ENCODE peak calls at places on chromosome 6, in seven cellular contexts. One of them, this sample, is unnamed.

GRCh38 chr6:69974193-69974592 is 107.8 kb downstream of the COL19A1 start:
- DNase-seq in left lung: no peak
- DNase-seq in astrocyte: peak; percentile 19
- DNase-seq in heart left ventricle: peak; percentile 25
- DNase-seq in cardiac muscle cell: peak; percentile 76
- DNase-seq in CD8-positive, alpha-beta T cell: no peak
- DNase-seq in hepatocyte: peak; percentile 78
- DNase-seq in this sample: no peak

GRCh38 chr6:133730881-133731280 is 158.0 kb upstream of the TCF21 start:
- DNase-seq in left lung: no peak
- DNase-seq in astrocyte: peak; percentile 10
- DNase-seq in heart left ventricle: no peak
- DNase-seq in cardiac muscle cell: no peak
- DNase-seq in CD8-positive, alpha-beta T cell: no peak
- DNase-seq in hepatocyte: no peak
- DNase-seq in this sample: peak; percentile 22

GRCh38 chr6:26125015-26125690 is 37.9 kb downstream of the HFE start:
- DNase-seq in left lung: no peak
- DNase-seq in astrocyte: no peak
- DNase-seq in heart left ventricle: no peak
- DNase-seq in cardiac muscle cell: peak; percentile 38
- DNase-seq in CD8-positive, alpha-beta T cell: peak; percentile 42
- DNase-seq in hepatocyte: no peak
- DNase-seq in this sample: no peak

GRCh38 chr6:133286765-133287164 is 45.6 kb downstream of the EYA4 start:
- DNase-seq in left lung: no peak
- DNase-seq in astrocyte: peak; percentile 8
- DNase-seq in heart left ventricle: no peak
- DNase-seq in cardiac muscle cell: no peak
- DNase-seq in CD8-positive, alpha-beta T cell: no peak
- DNase-seq in hepatocyte: peak; percentile 17
- DNase-seq in this sample: no peak

GRCh38 chr6:119240257-119241123 is 109.1 kb downstream of the MAN1A1 start:
- DNase-seq in left lung: no peak
- DNase-seq in astrocyte: peak; percentile 6
- DNase-seq in heart left ventricle: no peak
- DNase-seq in cardiac muscle cell: no peak
- DNase-seq in CD8-positive, alpha-beta T cell: no peak
- DNase-seq in hepatocyte: no peak
- DNase-seq in this sample: no peak

GRCh38 chr6:52574709-52575489 is 2.0 kb downstream of the TRAM2 start:
- DNase-seq in left lung: peak; percentile 77
- DNase-seq in astrocyte: no peak
- DNase-seq in heart left ventricle: peak; percentile 65
- DNase-seq in cardiac muscle cell: no peak
- DNase-seq in CD8-positive, alpha-beta T cell: peak; percentile 78
- DNase-seq in hepatocyte: peak; percentile 74
- DNase-seq in this sample: no peak

GRCh38 chr6:115717062-115717461 is 343.6 kb downstream of the FRK start:
- DNase-seq in left lung: no peak
- DNase-seq in astrocyte: no peak
- DNase-seq in heart left ventricle: no peak
- DNase-seq in cardiac muscle cell: no peak
- DNase-seq in CD8-positive, alpha-beta T cell: no peak
- DNase-seq in hepatocyte: no peak
- DNase-seq in this sample: no peak

GRCh38 chr6:129105035-129105434 is 222.1 kb downstream of the LAMA2 start:
- DNase-seq in left lung: no peak
- DNase-seq in astrocyte: no peak
- DNase-seq in heart left ventricle: peak; percentile 62
- DNase-seq in cardiac muscle cell: peak; percentile 32
- DNase-seq in CD8-positive, alpha-beta T cell: no peak
- DNase-seq in hepatocyte: no peak
- DNase-seq in this sample: no peak

GRCh38 chr6:166258854-166259276 is 49.3 kb downstream of the PRR18 start:
- DNase-seq in left lung: peak; percentile 79
- DNase-seq in astrocyte: no peak
- DNase-seq in heart left ventricle: peak; percentile 62
- DNase-seq in cardiac muscle cell: no peak
- DNase-seq in CD8-positive, alpha-beta T cell: peak; percentile 72
- DNase-seq in hepatocyte: no peak
- DNase-seq in this sample: no peak

GRCh38 chr6:148509789-148510581 is 167.3 kb downstream of the SASH1 start:
- DNase-seq in left lung: peak; percentile 63
- DNase-seq in astrocyte: peak; percentile 96
- DNase-seq in heart left ventricle: peak; percentile 74
- DNase-seq in cardiac muscle cell: no peak
- DNase-seq in CD8-positive, alpha-beta T cell: no peak
- DNase-seq in hepatocyte: peak; percentile 56
- DNase-seq in this sample: peak; percentile 96

GRCh38 chr6:3237761-3238662 is 10.6 kb upstream of the TUBB2B start:
- DNase-seq in left lung: no peak
- DNase-seq in astrocyte: no peak
- DNase-seq in heart left ventricle: no peak
- DNase-seq in cardiac muscle cell: no peak
- DNase-seq in CD8-positive, alpha-beta T cell: no peak
- DNase-seq in hepatocyte: no peak
- DNase-seq in this sample: no peak

GRCh38 chr6:48736486-48737206 is 625.6 kb upstream of the PTCHD4 start:
- DNase-seq in left lung: no peak
- DNase-seq in astrocyte: peak; percentile 89
- DNase-seq in heart left ventricle: no peak
- DNase-seq in cardiac muscle cell: no peak
- DNase-seq in CD8-positive, alpha-beta T cell: no peak
- DNase-seq in hepatocyte: no peak
- DNase-seq in this sample: peak; percentile 93

GRCh38 chr6:118725944-118726343 is 74.6 kb upstream of the CEP85L start:
- DNase-seq in left lung: no peak
- DNase-seq in astrocyte: no peak
- DNase-seq in heart left ventricle: no peak
- DNase-seq in cardiac muscle cell: no peak
- DNase-seq in CD8-positive, alpha-beta T cell: peak; percentile 88
- DNase-seq in hepatocyte: no peak
- DNase-seq in this sample: no peak

GRCh38 chr6:128098000-128098581 is 197.2 kb upstream of the THEMIS start:
- DNase-seq in left lung: no peak
- DNase-seq in astrocyte: peak; percentile 52
- DNase-seq in heart left ventricle: no peak
- DNase-seq in cardiac muscle cell: no peak
- DNase-seq in CD8-positive, alpha-beta T cell: no peak
- DNase-seq in hepatocyte: no peak
- DNase-seq in this sample: no peak

GRCh38 chr6:65071480-65071879 is 635.5 kb downstream of the EYS start:
- DNase-seq in left lung: no peak
- DNase-seq in astrocyte: no peak
- DNase-seq in heart left ventricle: no peak
- DNase-seq in cardiac muscle cell: no peak
- DNase-seq in CD8-positive, alpha-beta T cell: no peak
- DNase-seq in hepatocyte: no peak
- DNase-seq in this sample: no peak

GRCh38 chr6:82711105-82711829 is 347.6 kb downstream of the TPBG start:
- DNase-seq in left lung: no peak
- DNase-seq in astrocyte: peak; percentile 8
- DNase-seq in heart left ventricle: no peak
- DNase-seq in cardiac muscle cell: no peak
- DNase-seq in CD8-positive, alpha-beta T cell: no peak
- DNase-seq in hepatocyte: no peak
- DNase-seq in this sample: no peak

GRCh38 chr6:44306710-44307109 is 6.4 kb downstream of the AARS2 start:
- DNase-seq in left lung: no peak
- DNase-seq in astrocyte: no peak
- DNase-seq in heart left ventricle: no peak
- DNase-seq in cardiac muscle cell: no peak
- DNase-seq in CD8-positive, alpha-beta T cell: no peak
- DNase-seq in hepatocyte: no peak
- DNase-seq in this sample: no peak

GRCh38 chr6:142879527-142879926 is 65.4 kb downstream of the HIVEP2 start:
- DNase-seq in left lung: no peak
- DNase-seq in astrocyte: no peak
- DNase-seq in heart left ventricle: no peak
- DNase-seq in cardiac muscle cell: no peak
- DNase-seq in CD8-positive, alpha-beta T cell: no peak
- DNase-seq in hepatocyte: no peak
- DNase-seq in this sample: no peak

GRCh38 chr6:158086706-158087518 is 81.2 kb downstream of the SERAC1 start:
- DNase-seq in left lung: peak; percentile 64
- DNase-seq in astrocyte: no peak
- DNase-seq in heart left ventricle: peak; percentile 57
- DNase-seq in cardiac muscle cell: no peak
- DNase-seq in CD8-positive, alpha-beta T cell: no peak
- DNase-seq in hepatocyte: no peak
- DNase-seq in this sample: no peak

GRCh38 chr6:56842602-56843475 is 112.1 kb upstream of the BEND6 start:
- DNase-seq in left lung: peak; percentile 48
- DNase-seq in astrocyte: peak; percentile 57
- DNase-seq in heart left ventricle: peak; percentile 56
- DNase-seq in cardiac muscle cell: peak; percentile 87
- DNase-seq in CD8-positive, alpha-beta T cell: no peak
- DNase-seq in hepatocyte: peak; percentile 63
- DNase-seq in this sample: no peak

GRCh38 chr6:84762220-84762940 is 2.0 kb downstream of the TBX18 start:
- DNase-seq in left lung: no peak
- DNase-seq in astrocyte: peak; percentile 8
- DNase-seq in heart left ventricle: peak; percentile 55
- DNase-seq in cardiac muscle cell: peak; percentile 52
- DNase-seq in CD8-positive, alpha-beta T cell: no peak
- DNase-seq in hepatocyte: peak; percentile 39
- DNase-seq in this sample: no peak

GRCh38 chr6:160462116-160462515 is 113.9 kb downstream of the SLC22A3 start:
- DNase-seq in left lung: no peak
- DNase-seq in astrocyte: no peak
- DNase-seq in heart left ventricle: no peak
- DNase-seq in cardiac muscle cell: no peak
- DNase-seq in CD8-positive, alpha-beta T cell: no peak
- DNase-seq in hepatocyte: no peak
- DNase-seq in this sample: no peak

GRCh38 chr6:103674790-103675189 is 1184.9 kb downstream of the HACE1 start:
- DNase-seq in left lung: no peak
- DNase-seq in astrocyte: no peak
- DNase-seq in heart left ventricle: no peak
- DNase-seq in cardiac muscle cell: no peak
- DNase-seq in CD8-positive, alpha-beta T cell: no peak
- DNase-seq in hepatocyte: no peak
- DNase-seq in this sample: no peak

GRCh38 chr6:103677290-103677689 is 1182.4 kb downstream of the HACE1 start:
- DNase-seq in left lung: no peak
- DNase-seq in astrocyte: no peak
- DNase-seq in heart left ventricle: no peak
- DNase-seq in cardiac muscle cell: no peak
- DNase-seq in CD8-positive, alpha-beta T cell: no peak
- DNase-seq in hepatocyte: no peak
- DNase-seq in this sample: no peak

GRCh38 chr6:103675807-103676406 is 1183.8 kb downstream of the HACE1 start:
- DNase-seq in left lung: no peak
- DNase-seq in astrocyte: no peak
- DNase-seq in heart left ventricle: no peak
- DNase-seq in cardiac muscle cell: no peak
- DNase-seq in CD8-positive, alpha-beta T cell: no peak
- DNase-seq in hepatocyte: peak; percentile 4
- DNase-seq in this sample: no peak

GRCh38 chr6:103672169-103672568 is 1187.5 kb downstream of the HACE1 start:
- DNase-seq in left lung: no peak
- DNase-seq in astrocyte: no peak
- DNase-seq in heart left ventricle: no peak
- DNase-seq in cardiac muscle cell: peak; percentile 9
- DNase-seq in CD8-positive, alpha-beta T cell: no peak
- DNase-seq in hepatocyte: peak; percentile 10
- DNase-seq in this sample: no peak
- TF ChIP-seq CTCF in left lung: no peak
- TF ChIP-seq CTCF in astrocyte: no peak
- TF ChIP-seq CTCF in heart left ventricle: no peak
- TF ChIP-seq CTCF in cardiac muscle cell: no peak
- TF ChIP-seq CTCF in CD8-positive, alpha-beta T cell: no peak
- TF ChIP-seq CTCF in hepatocyte: peak; percentile 38
- TF ChIP-seq CTCF in this sample: no peak

DNA sequence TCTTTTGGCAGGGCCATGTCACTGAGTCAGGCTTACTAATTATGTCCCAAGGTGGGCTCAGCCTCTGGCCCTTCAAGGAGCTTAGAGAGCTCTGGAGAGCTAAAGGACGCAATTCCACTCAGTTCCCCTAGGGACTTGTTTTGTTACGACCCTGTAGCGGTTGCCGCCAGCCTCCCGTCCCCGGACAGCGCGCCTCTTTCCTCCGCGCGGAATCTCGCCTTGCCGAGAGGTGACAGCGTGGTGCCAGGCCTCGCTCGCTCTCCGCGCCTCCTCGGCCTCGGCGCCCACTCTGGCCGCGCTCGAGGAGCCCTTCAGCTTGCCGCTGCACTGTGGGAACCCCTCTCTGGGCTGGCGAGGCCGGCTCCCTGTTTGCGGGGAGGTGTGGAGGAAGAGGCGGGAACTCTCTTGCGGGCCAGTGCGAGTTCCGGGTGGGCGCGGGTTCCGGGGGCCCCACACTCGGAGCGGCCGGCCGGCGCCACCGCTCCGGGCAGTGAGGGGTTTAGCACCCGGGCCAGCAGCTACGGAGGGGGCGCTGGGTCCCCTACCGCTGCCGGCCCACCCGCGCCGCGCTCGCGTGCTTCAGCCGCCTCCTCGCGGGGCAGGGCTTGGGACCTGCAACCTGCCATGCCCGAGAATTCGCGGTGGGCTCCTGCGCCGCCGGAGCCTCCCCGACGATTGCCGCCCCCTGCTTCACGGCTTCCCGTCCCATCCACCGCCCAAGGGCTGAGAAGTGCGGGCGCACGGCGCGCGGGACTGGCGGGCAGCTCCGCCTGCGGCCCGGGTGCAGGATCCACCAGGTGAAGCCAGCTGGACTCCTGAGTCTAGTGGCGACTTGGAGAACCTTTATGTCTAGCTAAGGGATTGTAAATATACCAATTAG is 9.9 kb upstream of the ZNF311 start:
- DNase-seq in left lung: no peak
- DNase-seq in astrocyte: peak; percentile 39
- DNase-seq in heart left ventricle: no peak
- DNase-seq in cardiac muscle cell: no peak
- DNase-seq in CD8-positive, alpha-beta T cell: peak; percentile 18
- DNase-seq in hepatocyte: no peak
- DNase-seq in this sample: no peak
- H3K27me3 ChIP-seq in left lung: peaks cover 70% of the 10 kb centered on the region
- H3K27me3 ChIP-seq in astrocyte: peaks cover 5% of the 10 kb centered on the region
- H3K27me3 ChIP-seq in heart left ventricle: peaks cover 53% of the 10 kb centered on the region
- H3K27me3 ChIP-seq in cardiac muscle cell: peaks cover 34% of the 10 kb centered on the region
- H3K27me3 ChIP-seq in CD8-positive, alpha-beta T cell: no peaks in the 10 kb centered on the region
- H3K27me3 ChIP-seq in hepatocyte: peaks cover 6% of the 10 kb centered on the region
- H3K27me3 ChIP-seq in this sample: peaks cover 2% of the 10 kb centered on the region

GRCh38 chr6:111800821-111801220 is 72.4 kb downstream of the FYN start:
- DNase-seq in left lung: no peak
- DNase-seq in astrocyte: no peak
- DNase-seq in heart left ventricle: no peak
- DNase-seq in cardiac muscle cell: no peak
- DNase-seq in CD8-positive, alpha-beta T cell: no peak
- DNase-seq in hepatocyte: no peak
- DNase-seq in this sample: no peak
- TF ChIP-seq CTCF in left lung: no peak
- TF ChIP-seq CTCF in astrocyte: no peak
- TF ChIP-seq CTCF in heart left ventricle: no peak
- TF ChIP-seq CTCF in cardiac muscle cell: no peak
- TF ChIP-seq CTCF in CD8-positive, alpha-beta T cell: no peak
- TF ChIP-seq CTCF in hepatocyte: no peak
- TF ChIP-seq CTCF in this sample: no peak

GRCh38 chr6:39224523-39225182 is 4.6 kb downstream of the KCNK5 start:
- DNase-seq in left lung: no peak
- DNase-seq in astrocyte: no peak
- DNase-seq in heart left ventricle: no peak
- DNase-seq in cardiac muscle cell: no peak
- DNase-seq in CD8-positive, alpha-beta T cell: no peak
- DNase-seq in hepatocyte: no peak
- DNase-seq in this sample: no peak
- H3K27me3 ChIP-seq in left lung: peaks cover 21% of the 10 kb centered on the region
- H3K27me3 ChIP-seq in astrocyte: peaks cover 3% of the 10 kb centered on the region
- H3K27me3 ChIP-seq in heart left ventricle: peaks cover 52% of the 10 kb centered on the region
- H3K27me3 ChIP-seq in cardiac muscle cell: peaks cover 35% of the 10 kb centered on the region
- H3K27me3 ChIP-seq in CD8-positive, alpha-beta T cell: no peaks in the 10 kb centered on the region
- H3K27me3 ChIP-seq in hepatocyte: peaks cover 17% of the 10 kb centered on the region
- H3K27me3 ChIP-seq in this sample: peaks cover 7% of the 10 kb centered on the region